ENCODE peak calls at places on chromosomes 4 and X, in four cellular contexts. C, O, E and V are unnamed samples.

GRCh38 chr4:163087805-163088204 is 78.9 kb downstream of the NAF1 start:
- DNase-seq in E (no peak), C (no peak), O (no peak), V (no peak)

GRCh38 chrX:12949205-12949926 is 25.5 kb upstream of the TMSB4X start:
- DNase-seq in O (no peak), C (peak), E (no peak), V (peak)

GRCh38 chrX:65750674-65751469 is 83.4 kb downstream of the MSN start:
- DNase-seq in C (no peak), O (no peak), E (no peak), V (no peak)

GRCh38 chr4:96472103-96472867 is 632.4 kb downstream of the PDHA2 start:
- DNase-seq in E (no peak), C (no peak), O (no peak), V (peak)

GRCh38 chr4:27176400-27176799 is 315.8 kb downstream of the STIM2 start:
- DNase-seq in C (peak), O (peak), E (no peak), V (peak)

GRCh38 chr4:26176621-26177121 is 144.1 kb upstream of the RBPJ start:
- DNase-seq in C (peak), E (no peak), O (no peak), V (peak)

GRCh38 chrX:65034292-65034640 is 58.0 kb upstream of the ZC4H2 start:
- DNase-seq in O (no peak), C (no peak), E (no peak), V (no peak)

GRCh38 chr4:29708473-29708872 is 1011.7 kb upstream of the PCDH7 start:
- DNase-seq in E (no peak), O (no peak), C (peak), V (no peak)

GRCh38 chr4:3082915-3083515 is 8.5 kb downstream of the HTT start:
- DNase-seq in E (no peak), C (no peak), O (no peak), V (no peak)

GRCh38 chrX:134572816-134573682 is 85.2 kb downstream of the PLAC1 start:
- DNase-seq in C (peak), O (no peak), E (no peak), V (no peak)

GRCh38 chrX:46324166-46324565 is 221.1 kb downstream of the ZNF674 start:
- DNase-seq in O (no peak), C (no peak), E (no peak), V (no peak)

GRCh38 chr4:38141808-38142500 is 181.8 kb downstream of the PTTG2 start:
- DNase-seq in E (no peak), C (peak), O (no peak), V (peak)

GRCh38 chr4:31366041-31366440 is 645.9 kb downstream of the PCDH7 start:
- DNase-seq in O (no peak), C (no peak), E (no peak), V (peak)

GRCh38 chrX:22395372-22395771 is 122.7 kb downstream of the CBLL2 start:
- DNase-seq in E (no peak), C (peak), O (no peak), V (peak)

GRCh38 chr4:14177987-14178386 is 550.5 kb upstream of the BOD1L1 start:
- DNase-seq in C (no peak), E (no peak), O (peak), V (no peak)

GRCh38 chrX:150610446-150610845 is 42.0 kb downstream of the MTM1 start:
- DNase-seq in C (no peak), O (no peak), E (no peak), V (no peak)

GRCh38 chrX:41382699-41383645 is 49.0 kb downstream of the DDX3X start:
- DNase-seq in O (no peak), E (no peak), C (peak), V (peak)

GRCh38 chr4:182297659-182298058 is 54.5 kb downstream of the TENM3 start:
- DNase-seq in C (peak), E (no peak), O (no peak), V (no peak)

GRCh38 chr4:48660347-48660746 is 119.7 kb downstream of the FRYL start:
- DNase-seq in C (no peak), O (no peak), E (no peak), V (no peak)

GRCh38 chrX:319579-320125 is 1.1 kb upstream of the GTPBP6 start:
- DNase-seq in E (peak), C (no peak), O (no peak), V (no peak)

GRCh38 chrX:50067435-50068292 is 133.1 kb downstream of the AKAP4 start:
- DNase-seq in O (no peak), E (no peak), C (no peak), V (peak)

GRCh38 chr4:1928356-1929235 is 57.4 kb downstream of the NSD2 start:
- DNase-seq in E (no peak), C (no peak), O (no peak), V (no peak)

GRCh38 chr4:122313001-122313400 is 65.8 kb upstream of the ADAD1 start:
- DNase-seq in C (no peak), O (no peak), E (no peak), V (peak)

GRCh38 chrX:23435108-23435507 is 100.5 kb downstream of the PTCHD1 start:
- DNase-seq in O (no peak), C (no peak), E (no peak), V (peak)

GRCh38 chr4:16055454-16055853 is 28.4 kb downstream of the PROM1 start:
- DNase-seq in O (no peak), C (no peak), E (no peak), V (no peak)

GRCh38 chr4:37043342-37043741 is 201.2 kb upstream of the NWD2 start:
- DNase-seq in O (no peak), C (no peak), E (no peak), V (no peak)

DNA sequence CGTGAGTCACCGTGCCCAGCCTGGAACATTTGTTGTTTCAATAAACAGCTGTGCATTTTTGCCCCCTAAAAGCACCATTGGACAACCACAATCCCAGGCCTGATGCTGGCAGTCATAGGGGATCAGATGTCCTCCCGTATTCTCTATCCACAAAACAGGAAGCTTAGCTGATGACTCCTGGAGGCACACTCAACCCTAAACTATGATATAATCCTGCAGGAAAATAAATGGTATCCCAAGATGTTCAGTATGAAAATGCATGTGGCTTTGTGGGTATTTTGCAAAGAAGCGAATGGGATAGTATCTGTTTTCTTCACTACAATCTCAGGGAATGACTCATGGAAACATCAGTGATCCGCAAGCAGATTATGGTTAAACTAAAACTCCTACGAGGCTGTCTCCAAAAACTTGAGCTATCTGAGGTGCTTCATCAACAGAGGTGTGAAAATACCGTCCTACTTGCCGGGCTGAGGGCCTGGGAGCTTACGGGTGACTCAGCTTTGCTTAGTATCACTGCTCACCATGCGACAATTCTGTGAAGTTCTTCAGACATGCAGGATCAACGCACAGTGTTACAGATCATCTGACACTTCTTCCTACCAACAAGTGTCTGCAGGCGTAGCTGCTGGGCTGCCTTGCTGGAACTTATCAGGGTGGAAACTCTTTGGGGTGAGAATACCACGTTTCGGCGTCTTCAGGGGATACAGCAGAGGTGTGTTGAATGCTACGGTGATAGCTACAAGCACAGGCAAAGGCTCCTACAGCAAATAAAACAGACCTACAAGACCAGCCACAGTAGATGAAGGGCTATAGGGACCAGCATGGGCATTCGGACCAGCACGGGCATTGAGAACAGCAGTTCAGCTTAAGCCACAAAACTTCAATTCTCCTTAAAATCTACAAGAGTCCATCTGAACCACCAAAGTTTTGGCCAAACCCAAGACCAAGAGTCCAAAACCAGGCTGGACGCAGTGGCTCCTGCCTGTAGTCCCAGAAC is 148.5 kb downstream of the DHRSX start:
- DNase-seq in O (no peak), E (no peak), C (peak), V (peak)
- H3K4me3 ChIP-seq in O (no peak), E (no peak), C (no peak), V (no peak)

DNA sequence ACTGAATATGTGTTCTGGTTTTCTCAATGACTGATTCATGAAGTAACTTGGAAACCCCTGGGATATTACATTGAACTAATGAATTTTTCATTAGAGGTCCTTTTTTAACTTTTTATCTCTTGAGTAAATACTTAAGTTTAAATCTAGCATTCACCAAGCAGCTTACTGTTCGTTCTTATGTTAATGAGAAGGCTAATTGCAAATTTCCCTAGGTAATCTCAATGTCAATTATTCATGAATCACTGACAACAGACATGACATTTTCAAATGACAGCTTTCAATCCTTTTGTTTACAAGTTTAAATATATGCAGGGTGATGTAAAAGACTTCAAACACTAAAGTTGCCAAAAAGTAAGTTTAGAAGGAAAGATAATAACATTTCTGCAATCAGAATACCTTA is 1182.3 kb upstream of the PABPC4L start:
- DNase-seq in O (no peak), E (no peak), C (no peak), V (no peak)
- H3K4me3 ChIP-seq in O (no peak), E (no peak), C (no peak), V (no peak)

DNA sequence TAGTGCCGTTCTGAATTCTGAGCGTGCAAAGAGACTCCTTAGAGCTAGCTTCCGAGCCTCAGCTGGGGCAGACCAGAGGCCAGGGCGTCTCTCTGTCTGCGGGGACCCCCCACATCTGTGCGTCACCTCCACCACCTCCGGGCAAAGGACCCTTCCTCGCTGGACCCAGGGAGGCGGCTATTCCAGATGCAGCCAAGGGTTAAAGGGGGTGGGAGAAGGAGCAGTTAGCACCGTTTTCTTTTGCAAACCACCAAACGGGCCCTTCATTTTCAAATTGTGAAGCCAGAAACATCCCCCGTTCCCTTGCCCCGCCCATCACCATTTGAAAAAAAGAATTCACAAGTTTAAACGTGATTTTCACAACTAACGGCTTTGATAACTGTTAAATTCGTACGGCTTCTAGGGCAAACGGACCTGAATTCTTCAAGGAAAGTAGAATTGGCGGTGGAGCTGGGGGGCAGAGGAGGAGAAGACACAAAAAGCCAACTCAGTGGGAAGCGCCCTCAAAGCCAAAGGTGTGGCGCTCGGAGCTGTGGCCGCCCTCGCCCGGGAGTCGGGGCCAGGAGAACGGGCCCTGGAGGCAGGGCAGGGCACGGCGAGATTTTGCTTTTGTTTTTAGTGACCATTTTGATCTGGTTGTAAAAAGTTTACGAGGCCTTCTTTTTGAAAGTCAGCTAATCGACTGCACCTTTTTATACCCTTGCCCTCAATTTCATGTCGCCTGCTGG is 3.3 kb upstream of the PDGFRA start:
- DNase-seq in C (peak), O (no peak), E (no peak), V (no peak)
- H3K4me3 ChIP-seq in C (peak), O (no peak), E (peak), V (peak)

GRCh38 chr4:132227349-132228165 is 921.5 kb upstream of the PCDH10 start:
- DNase-seq in O (no peak), E (no peak), C (peak), V (peak)
- H3K4me3 ChIP-seq in O (no peak), E (no peak), C (peak), V (peak)

GRCh38 chr4:71186566-71187398 is 152.0 kb upstream of the SLC4A4 start:
- DNase-seq in E (no peak), O (no peak), C (peak), V (peak)

GRCh38 chr4:71189471-71189870 is 149.3 kb upstream of the SLC4A4 start:
- DNase-seq in O (no peak), C (peak), E (no peak), V (peak)

GRCh38 chr4:71188197-71188625 is 150.6 kb upstream of the SLC4A4 start:
- DNase-seq in E (no peak), C (no peak), O (no peak), V (no peak)

GRCh38 chr4:71187399-71188196 is 151.2 kb upstream of the SLC4A4 start:
- DNase-seq in O (no peak), E (no peak), C (no peak), V (peak)

DNA sequence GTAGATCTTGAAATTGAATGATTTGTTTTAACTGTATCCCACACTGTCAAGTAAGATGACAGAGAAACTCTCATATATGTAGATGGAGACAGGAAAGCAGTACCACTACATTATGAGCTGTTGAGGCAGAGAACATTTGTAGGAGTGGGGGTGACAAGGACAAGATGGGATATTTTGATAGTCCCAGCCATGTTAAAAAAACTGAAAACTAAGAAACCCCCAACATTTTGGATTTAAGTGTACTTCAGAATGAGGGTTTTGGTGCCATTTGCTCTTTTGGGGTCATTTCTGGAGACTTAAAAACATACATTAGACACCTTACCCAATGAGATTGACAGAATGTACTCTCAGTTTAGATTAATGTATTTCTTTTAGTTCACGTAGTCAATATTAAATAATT is 149.9 kb upstream of the SLC4A4 start:
- DNase-seq in E (no peak), O (no peak), C (no peak), V (no peak)
- H3K4me3 ChIP-seq in E (peak), O (no peak), C (peak), V (no peak)

GRCh38 chrX:1492421-1493012 is 39.8 kb upstream of the ASMTL start:
- DNase-seq in O (peak), E (no peak), C (no peak), V (no peak)
- H3K4me3 ChIP-seq in O (peak), E (no peak), C (no peak), V (no peak)

DNA sequence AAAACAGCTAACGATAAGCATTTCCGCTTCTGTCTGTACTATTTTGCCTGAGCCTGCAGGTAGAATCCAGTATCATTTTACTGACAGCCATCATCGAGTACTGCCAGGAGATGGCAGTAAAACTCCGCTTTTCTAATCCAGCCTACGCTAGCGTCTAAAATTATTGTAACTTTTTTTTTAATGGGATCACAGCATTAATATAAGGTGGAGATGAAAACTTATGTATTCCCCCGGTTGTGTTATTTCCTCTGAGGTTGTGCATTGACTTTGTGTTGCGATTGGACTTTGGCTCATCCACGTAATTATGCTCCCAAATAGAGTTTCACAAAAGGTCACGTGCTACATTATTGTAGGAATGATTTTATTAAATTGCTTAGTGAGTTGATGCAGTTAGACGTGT is 248.1 kb downstream of the C4orf33 start:
- DNase-seq in O (peak), C (peak), E (no peak), V (peak)
- H3K4me3 ChIP-seq in O (no peak), C (no peak), E (no peak), V (no peak)

GRCh38 chr4:82425478-82425877 is 4.8 kb downstream of the HNRNPDL start:
- DNase-seq in O (no peak), C (no peak), E (no peak), V (no peak)
- H3K4me3 ChIP-seq in O (no peak), C (no peak), E (no peak), V (no peak)

DNA sequence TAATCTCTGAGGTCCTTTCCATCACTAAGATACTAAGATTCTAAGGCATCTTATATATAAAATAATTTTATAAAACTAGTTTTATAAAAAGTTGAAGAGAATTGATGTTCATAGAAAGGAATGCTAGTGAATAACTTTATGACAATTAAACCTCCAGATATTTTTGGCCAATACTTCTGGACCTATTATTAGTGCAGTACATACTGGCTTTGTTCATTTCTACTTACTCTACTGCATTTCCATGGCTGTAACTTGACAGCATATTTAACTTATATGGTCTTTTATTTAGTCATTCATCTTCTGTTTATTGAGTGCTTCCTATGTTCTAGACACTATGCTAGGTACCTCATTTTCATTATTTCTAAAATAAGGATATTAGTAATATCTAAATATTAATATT is 6.8 kb upstream of the USP53 start:
- DNase-seq in E (no peak), C (no peak), O (no peak), V (no peak)
- H3K4me3 ChIP-seq in E (no peak), C (no peak), O (no peak), V (no peak)